ENCODE peak calls at places on chromosomes 2 and 18, in five cellular contexts. E, H, K, Y and J are unnamed samples.

GRCh38 chr2:21836261-21836660 is 712.5 kb downstream of the TDRD15 start:
- DNase-seq in E (no peak), H (no peak), K (no peak), Y (no peak), J (no peak)

GRCh38 chr2:104734937-104735586 is 118.9 kb upstream of the POU3F3 start:
- DNase-seq in E (no peak), H (peak; percentile 40), K (no peak), Y (no peak), J (no peak)

GRCh38 chr18:34203866-34204265 is 20.8 kb downstream of the NOL4 start:
- DNase-seq in E (no peak), H (no peak), K (no peak), Y (no peak), J (no peak)

GRCh38 chr2:237486334-237486818 is 675 bp upstream of the MLPH start:
- DNase-seq in E (no peak), H (peak; percentile 48), K (no peak), Y (no peak), J (no peak)

GRCh38 chr2:26245810-26246209 is 1.1 kb downstream of the HADHB start:
- DNase-seq in E (no peak), H (peak; percentile 24), K (no peak), Y (no peak), J (no peak)

GRCh38 chr2:147485210-147485851 is 359.5 kb upstream of the ACVR2A start:
- DNase-seq in E (no peak), H (no peak), K (no peak), Y (no peak), J (no peak)

GRCh38 chr2:232525796-232526195 is at the start of gene CHRND:
- DNase-seq in E (no peak), H (no peak), K (peak; percentile 50), Y (peak; percentile 69), J (no peak)

GRCh38 chr2:98507940-98508689 is 63.5 kb downstream of the INPP4A start:
- DNase-seq in E (no peak), H (peak; percentile 39), K (peak; percentile 68), Y (no peak), J (no peak)

GRCh38 chr2:204060896-204061640 is 124.5 kb downstream of the ICOS start:
- DNase-seq in E (no peak), H (no peak), K (no peak), Y (peak; percentile 33), J (no peak)

GRCh38 chr2:187640926-187641510 is 86.8 kb upstream of the TFPI start:
- DNase-seq in E (no peak), H (peak; percentile 34), K (no peak), Y (no peak), J (no peak)

GRCh38 chr2:16617282-16618266 is 48.1 kb downstream of the CYRIA start:
- DNase-seq in E (no peak), H (peak; percentile 34), K (no peak), Y (peak; percentile 45), J (no peak)

GRCh38 chr2:54321062-54321461 is 65.0 kb upstream of the TSPYL6 start:
- DNase-seq in E (no peak), H (no peak), K (no peak), Y (no peak), J (no peak)

GRCh38 chr2:196324212-196324611 is 152.8 kb upstream of the STK17B start:
- DNase-seq in E (no peak), H (peak; percentile 65), K (no peak), Y (no peak), J (no peak)

GRCh38 chr2:51734115-51734514 is 702.2 kb upstream of the NRXN1 start:
- DNase-seq in E (no peak), H (peak; percentile 13), K (no peak), Y (no peak), J (no peak)

GRCh38 chr2:30707304-30707903 is 99.8 kb downstream of the CAPN13 start:
- DNase-seq in E (no peak), H (no peak), K (no peak), Y (no peak), J (no peak)

GRCh38 chr18:76398295-76398694 is 96.7 kb downstream of the ZNF516 start:
- DNase-seq in E (no peak), H (no peak), K (no peak), Y (no peak), J (no peak)

GRCh38 chr18:76396792-76397191 is 98.2 kb downstream of the ZNF516 start:
- DNase-seq in E (no peak), H (no peak), K (no peak), Y (no peak), J (no peak)

GRCh38 chr18:76395609-76396008 is 99.4 kb downstream of the ZNF516 start:
- DNase-seq in E (no peak), H (no peak), K (no peak), Y (no peak), J (no peak)

GRCh38 chr18:76398899-76399612 is 96.0 kb downstream of the ZNF516 start:
- DNase-seq in E (peak; percentile 80), H (peak; percentile 59), K (peak; percentile 84), Y (peak; percentile 91), J (peak; percentile 87)

DNA sequence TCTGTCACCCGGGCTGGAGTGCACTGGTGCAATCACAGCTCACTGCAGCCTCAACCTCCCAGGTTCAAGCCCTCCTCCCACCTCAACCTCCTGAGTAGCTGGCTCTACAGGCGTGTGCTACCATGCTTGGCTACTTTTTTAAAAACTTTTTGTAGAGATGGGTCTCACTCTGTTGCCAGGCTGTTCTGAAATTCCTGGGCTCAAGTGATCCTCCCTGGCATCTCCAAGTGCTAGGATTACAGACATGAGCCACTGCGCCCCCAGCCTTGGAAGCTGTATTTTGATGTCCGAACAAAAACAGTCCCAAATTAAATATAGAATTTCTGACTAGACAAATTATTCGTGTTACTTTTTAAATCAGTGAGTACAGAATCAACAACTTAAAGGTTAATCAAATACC is 97.4 kb downstream of the ZNF516 start:
- DNase-seq in E (no peak), H (no peak), K (no peak), Y (no peak), J (no peak)
- TF ChIP-seq CTCF in E (no peak), H (no peak), K (no peak), Y (no peak), J (no peak)

GRCh38 chr2:65437392-65438135 is 5.2 kb upstream of the SPRED2 start:
- DNase-seq in E (no peak), H (no peak), K (no peak), Y (peak; percentile 31), J (no peak)

GRCh38 chr2:65436825-65437221 is 4.4 kb upstream of the SPRED2 start:
- DNase-seq in E (no peak), H (no peak), K (no peak), Y (peak; percentile 22), J (no peak)

GRCh38 chr2:65436169-65436824 is 3.9 kb upstream of the SPRED2 start:
- DNase-seq in E (peak; percentile 90), H (peak; percentile 92), K (peak; percentile 91), Y (peak; percentile 73), J (peak; percentile 83)

GRCh38 chr2:65434592-65435241 is 2.3 kb upstream of the SPRED2 start:
- DNase-seq in E (no peak), H (no peak), K (no peak), Y (no peak), J (no peak)

DNA sequence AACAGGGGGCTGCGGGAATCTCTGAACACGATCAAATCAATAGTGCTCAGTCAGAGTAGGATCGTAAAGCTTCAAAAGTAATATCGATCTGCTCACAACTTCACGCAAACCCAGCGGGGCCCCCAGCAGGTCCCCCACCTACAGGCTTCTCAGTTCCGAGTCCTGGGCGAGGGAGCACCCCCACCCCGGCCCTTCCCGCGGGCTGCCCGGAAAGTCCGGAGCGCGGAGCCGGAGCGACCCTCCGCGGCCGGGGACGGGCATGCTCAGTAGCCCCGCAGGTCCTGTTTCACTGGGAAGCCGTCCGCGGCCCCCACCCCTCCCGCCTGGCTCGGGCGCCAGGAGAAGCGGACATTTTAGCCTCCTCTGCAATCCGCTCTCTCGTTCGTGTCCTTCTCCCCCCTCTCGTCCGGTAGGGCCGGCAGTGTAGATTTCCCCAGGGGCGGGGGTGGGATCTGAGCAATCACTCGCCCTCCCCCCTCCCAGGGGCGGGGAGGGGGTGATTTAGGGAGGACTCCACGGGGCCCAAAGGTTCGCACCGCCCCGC is 3.3 kb upstream of the SPRED2 start:
- DNase-seq in E (peak; percentile 82), H (peak; percentile 91), K (peak; percentile 89), Y (peak; percentile 95), J (peak; percentile 47)
- TF ChIP-seq CTCF in E (no peak), H (no peak), K (peak; percentile 28), Y (no peak), J (no peak)

DNA sequence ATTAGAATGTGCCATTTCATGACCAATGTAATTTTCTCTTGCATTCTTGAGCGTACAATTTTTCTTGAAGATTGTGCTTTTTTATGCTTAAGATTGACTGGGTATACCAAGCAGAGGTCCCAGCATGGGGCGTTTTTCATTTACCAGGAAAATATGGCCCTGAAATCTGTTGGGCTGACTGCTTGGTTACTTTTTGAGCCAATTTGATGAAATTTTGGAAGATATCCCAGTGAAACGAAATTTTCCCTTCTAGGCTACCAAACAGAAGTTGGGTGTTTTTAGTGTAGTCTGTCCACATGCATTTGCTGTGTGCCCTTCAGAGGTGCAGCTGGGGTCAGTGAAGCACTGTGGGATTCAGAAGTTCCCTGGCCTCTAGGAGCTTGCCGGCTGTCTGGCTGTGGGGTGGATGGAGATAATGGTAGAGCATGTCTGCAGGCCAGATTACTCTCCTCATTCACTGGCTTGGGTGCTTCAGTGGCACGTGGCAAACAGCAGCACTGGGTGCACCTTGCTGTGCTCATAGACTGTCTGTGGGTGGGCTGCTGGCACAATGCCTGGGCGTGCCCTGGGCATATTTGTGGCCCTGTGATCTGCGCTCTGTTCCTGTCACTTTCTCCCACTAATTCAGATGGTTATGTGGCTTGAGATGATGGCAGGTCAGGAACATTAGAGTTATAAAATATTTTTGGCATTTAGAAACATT is 73.3 kb downstream of the LDLRAD4 start:
- DNase-seq in E (no peak), H (no peak), K (no peak), Y (no peak), J (no peak)
- TF ChIP-seq CTCF in E (no peak), H (no peak), K (no peak), Y (no peak), J (no peak)

GRCh38 chr2:207633686-207634085 is 8.5 kb upstream of the METTL21A start:
- DNase-seq in E (no peak), H (no peak), K (no peak), Y (no peak), J (no peak)

GRCh38 chr2:207632575-207633492 is 7.6 kb upstream of the METTL21A start:
- DNase-seq in E (no peak), H (peak; percentile 61), K (no peak), Y (no peak), J (no peak)

GRCh38 chr2:207640160-207640559 is 15.0 kb upstream of the METTL21A start:
- DNase-seq in E (no peak), H (no peak), K (no peak), Y (no peak), J (no peak)

GRCh38 chr2:207640661-207641060 is 15.5 kb upstream of the METTL21A start:
- DNase-seq in E (no peak), H (no peak), K (no peak), Y (no peak), J (no peak)

DNA sequence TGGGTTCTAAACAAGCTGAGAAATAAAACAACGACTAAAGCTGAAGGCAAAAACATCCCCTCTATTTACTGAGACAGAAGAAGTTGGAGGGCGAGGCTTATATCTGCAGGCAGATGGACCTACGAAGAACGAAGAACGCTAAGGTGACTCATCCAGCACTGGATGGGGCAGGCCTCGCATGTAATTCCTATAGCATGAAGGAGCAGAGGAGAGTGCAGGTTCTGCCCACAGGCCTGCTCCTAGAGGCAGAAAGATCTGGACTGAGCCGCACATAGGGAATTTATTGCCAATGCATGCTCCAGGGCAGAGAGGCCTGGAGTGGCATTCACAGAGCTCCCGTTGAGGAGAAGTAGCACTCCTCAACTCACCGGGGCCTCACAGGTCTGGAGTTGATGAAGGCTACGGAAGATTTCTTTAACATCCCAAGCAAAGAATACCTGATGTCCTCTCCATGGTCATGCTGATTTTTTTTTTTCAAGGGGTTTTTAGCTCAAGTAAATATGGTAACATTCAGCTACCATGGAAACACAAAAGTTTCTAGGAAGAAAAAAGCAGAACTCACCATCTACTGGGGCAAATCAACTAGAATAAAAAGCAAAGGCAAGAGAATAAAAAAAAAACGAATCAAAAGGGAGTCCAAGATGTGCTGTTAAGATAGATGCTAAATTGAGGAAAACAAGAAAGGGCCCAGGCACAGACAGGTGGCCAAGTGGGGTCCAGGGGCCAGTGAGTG is 10.4 kb upstream of the METTL21A start:
- DNase-seq in E (no peak), H (peak; percentile 69), K (no peak), Y (no peak), J (no peak)
- TF ChIP-seq CTCF in E (no peak), H (no peak), K (no peak), Y (no peak), J (no peak)